ENCODE peak calls at places on chromosomes 3 and 15, in five cellular contexts. One of them, this sample, is unnamed.

GRCh38 chr3:127697531-127698240 is 24.9 kb downstream of the ABTB1 start:
- DNase-seq in astrocyte: peak; percentile 70
- DNase-seq in neural crest cell: peak; percentile 47
- DNase-seq in fibroblast of lung: peak; percentile 78
- DNase-seq in A673: peak; percentile 92
- DNase-seq in this sample: no peak

GRCh38 chr15:94844533-94845390 is 613.4 kb downstream of the MCTP2 start:
- DNase-seq in astrocyte: peak; percentile 45
- DNase-seq in neural crest cell: peak; percentile 59
- DNase-seq in A673: peak; percentile 62
- DNase-seq in fibroblast of lung: peak; percentile 59
- DNase-seq in this sample: no peak

GRCh38 chr15:75577401-75578205 is 1.5 kb downstream of the PTPN9 start:
- DNase-seq in astrocyte: no peak
- DNase-seq in fibroblast of lung: peak; percentile 26
- DNase-seq in A673: no peak
- DNase-seq in neural crest cell: no peak
- DNase-seq in this sample: no peak

GRCh38 chr3:126211569-126211968 is 31.2 kb upstream of the ALDH1L1 start:
- DNase-seq in astrocyte: no peak
- DNase-seq in A673: no peak
- DNase-seq in neural crest cell: no peak
- DNase-seq in fibroblast of lung: no peak
- DNase-seq in this sample: no peak

GRCh38 chr15:49235446-49236207 is 65.6 kb downstream of the GALK2 start:
- DNase-seq in A673: peak; percentile 84
- DNase-seq in astrocyte: peak; percentile 71
- DNase-seq in fibroblast of lung: peak; percentile 76
- DNase-seq in neural crest cell: peak; percentile 53
- DNase-seq in this sample: no peak

GRCh38 chr3:58647661-58648141 is 18.9 kb downstream of the FAM3D start:
- DNase-seq in neural crest cell: no peak
- DNase-seq in astrocyte: no peak
- DNase-seq in A673: no peak
- DNase-seq in fibroblast of lung: no peak
- DNase-seq in this sample: no peak

GRCh38 chr15:101272584-101272983 is 4.7 kb downstream of the SELENOS start:
- DNase-seq in A673: no peak
- DNase-seq in astrocyte: no peak
- DNase-seq in fibroblast of lung: no peak
- DNase-seq in neural crest cell: no peak
- DNase-seq in this sample: no peak

GRCh38 chr3:126287536-126288181 is 69.5 kb downstream of the KLF15 start:
- DNase-seq in A673: peak; percentile 98
- DNase-seq in neural crest cell: peak; percentile 62
- DNase-seq in astrocyte: peak; percentile 42
- DNase-seq in fibroblast of lung: peak; percentile 59
- DNase-seq in this sample: no peak

GRCh38 chr3:13301295-13301987 is 118.7 kb downstream of the NUP210 start:
- DNase-seq in neural crest cell: no peak
- DNase-seq in astrocyte: peak; percentile 79
- DNase-seq in fibroblast of lung: peak; percentile 83
- DNase-seq in A673: peak; percentile 63
- DNase-seq in this sample: no peak

GRCh38 chr3:25047058-25047457 is 381.0 kb upstream of the RARB start:
- DNase-seq in fibroblast of lung: peak; percentile 19
- DNase-seq in A673: no peak
- DNase-seq in astrocyte: no peak
- DNase-seq in neural crest cell: no peak
- DNase-seq in this sample: no peak

GRCh38 chr3:127443581-127444375 is 146.8 kb downstream of the TPRA1 start:
- DNase-seq in astrocyte: no peak
- DNase-seq in A673: no peak
- DNase-seq in neural crest cell: no peak
- DNase-seq in fibroblast of lung: no peak
- DNase-seq in this sample: peak; percentile 70

GRCh38 chr3:194675081-194675640 is 3.2 kb upstream of the LSG1 start:
- DNase-seq in A673: no peak
- DNase-seq in fibroblast of lung: peak; percentile 56
- DNase-seq in astrocyte: peak; percentile 42
- DNase-seq in neural crest cell: no peak
- DNase-seq in this sample: no peak

GRCh38 chr3:184156522-184156955 is 1.4 kb downstream of the DVL3 start:
- DNase-seq in astrocyte: peak; percentile 36
- DNase-seq in fibroblast of lung: peak; percentile 61
- DNase-seq in neural crest cell: no peak
- DNase-seq in A673: peak; percentile 64
- DNase-seq in this sample: peak; percentile 68

GRCh38 chr3:8486945-8487344 is 14.7 kb upstream of the LMCD1 start:
- DNase-seq in neural crest cell: no peak
- DNase-seq in astrocyte: no peak
- DNase-seq in fibroblast of lung: peak; percentile 42
- DNase-seq in A673: no peak
- DNase-seq in this sample: no peak

GRCh38 chr3:71451812-71452211 is 131.7 kb downstream of the FOXP1 start:
- DNase-seq in astrocyte: no peak
- DNase-seq in A673: no peak
- DNase-seq in fibroblast of lung: no peak
- DNase-seq in neural crest cell: no peak
- DNase-seq in this sample: no peak

GRCh38 chr3:121111914-121112612 is 204.1 kb downstream of the STXBP5L start:
- DNase-seq in fibroblast of lung: no peak
- DNase-seq in astrocyte: no peak
- DNase-seq in A673: peak; percentile 17
- DNase-seq in neural crest cell: no peak
- DNase-seq in this sample: no peak

GRCh38 chr15:93428807-93429351 is 339.9 kb upstream of the RGMA start:
- DNase-seq in neural crest cell: no peak
- DNase-seq in fibroblast of lung: no peak
- DNase-seq in astrocyte: no peak
- DNase-seq in A673: peak; percentile 77
- DNase-seq in this sample: no peak

GRCh38 chr15:91515188-91515754 is 338.2 kb upstream of the SLCO3A1 start:
- DNase-seq in astrocyte: peak; percentile 86
- DNase-seq in A673: peak; percentile 73
- DNase-seq in fibroblast of lung: peak; percentile 92
- DNase-seq in neural crest cell: no peak
- DNase-seq in this sample: no peak

GRCh38 chr3:119346076-119346496 is 51.9 kb downstream of the ARHGAP31 start:
- DNase-seq in fibroblast of lung: no peak
- DNase-seq in astrocyte: no peak
- DNase-seq in A673: no peak
- DNase-seq in neural crest cell: no peak
- DNase-seq in this sample: no peak

GRCh38 chr3:111737712-111738097 is 121.4 kb upstream of the PHLDB2 start:
- DNase-seq in astrocyte: peak; percentile 100
- DNase-seq in A673: no peak
- DNase-seq in neural crest cell: no peak
- DNase-seq in fibroblast of lung: peak; percentile 100
- DNase-seq in this sample: no peak

GRCh38 chr3:181755959-181756358 is 44.2 kb downstream of the SOX2 start:
- DNase-seq in A673: no peak
- DNase-seq in fibroblast of lung: no peak
- DNase-seq in neural crest cell: no peak
- DNase-seq in astrocyte: no peak
- DNase-seq in this sample: no peak

GRCh38 chr3:168648321-168648720 is 552.6 kb upstream of the GOLIM4 start:
- DNase-seq in astrocyte: no peak
- DNase-seq in A673: no peak
- DNase-seq in fibroblast of lung: no peak
- DNase-seq in neural crest cell: no peak
- DNase-seq in this sample: no peak
- TF ChIP-seq CTCF in astrocyte: no peak
- TF ChIP-seq CTCF in A673: no peak
- TF ChIP-seq CTCF in fibroblast of lung: no peak
- TF ChIP-seq CTCF in neural crest cell: no peak
- TF ChIP-seq CTCF in this sample: no peak

GRCh38 chr15:85008474-85009260 is 27.0 kb downstream of the PDE8A start:
- DNase-seq in A673: no peak
- DNase-seq in fibroblast of lung: no peak
- DNase-seq in astrocyte: no peak
- DNase-seq in neural crest cell: no peak
- DNase-seq in this sample: no peak

GRCh38 chr15:85010114-85010471 is 28.4 kb downstream of the PDE8A start:
- DNase-seq in A673: peak; percentile 15
- DNase-seq in fibroblast of lung: no peak
- DNase-seq in astrocyte: no peak
- DNase-seq in neural crest cell: no peak
- DNase-seq in this sample: no peak

GRCh38 chr15:85009435-85009834 is 27.8 kb downstream of the PDE8A start:
- DNase-seq in A673: no peak
- DNase-seq in fibroblast of lung: no peak
- DNase-seq in neural crest cell: no peak
- DNase-seq in astrocyte: no peak
- DNase-seq in this sample: no peak

GRCh38 chr15:85011210-85011571 is 29.5 kb downstream of the PDE8A start:
- DNase-seq in astrocyte: no peak
- DNase-seq in fibroblast of lung: no peak
- DNase-seq in A673: no peak
- DNase-seq in neural crest cell: no peak
- DNase-seq in this sample: no peak

GRCh38 chr15:85010472-85011209 is 29.0 kb downstream of the PDE8A start:
- DNase-seq in astrocyte: no peak
- DNase-seq in neural crest cell: no peak
- DNase-seq in fibroblast of lung: no peak
- DNase-seq in A673: peak; percentile 71
- DNase-seq in this sample: no peak
- TF ChIP-seq CTCF in astrocyte: no peak
- TF ChIP-seq CTCF in neural crest cell: peak; percentile 63
- TF ChIP-seq CTCF in fibroblast of lung: no peak
- TF ChIP-seq CTCF in A673: peak; percentile 57
- TF ChIP-seq CTCF in this sample: no peak

DNA sequence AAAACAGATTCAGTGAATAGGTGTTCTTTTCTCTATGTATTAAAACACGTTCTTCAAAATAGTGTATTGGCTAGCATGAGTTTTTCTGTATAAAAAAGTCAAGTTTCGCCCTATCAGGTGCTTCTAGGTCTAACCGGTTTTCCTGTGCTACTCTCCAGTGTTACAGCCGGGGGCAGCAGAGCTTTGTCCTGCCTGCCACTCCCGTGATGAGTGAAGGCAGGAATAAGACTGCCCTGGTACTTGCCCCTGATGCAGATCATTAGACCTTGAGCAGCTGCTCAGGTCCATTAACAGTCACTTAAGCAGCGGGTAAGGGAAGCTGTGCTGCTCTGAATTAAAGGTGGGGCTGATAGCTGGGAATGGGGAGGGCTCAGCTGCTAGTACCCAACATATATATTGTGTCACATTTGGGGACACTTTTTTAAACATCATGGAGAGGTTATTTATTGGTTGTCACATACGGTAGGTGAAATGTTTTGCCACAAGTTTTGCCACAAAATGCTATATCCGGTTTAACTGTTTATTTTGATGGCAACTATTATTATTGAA is 1.3 kb upstream of the UNC13C start:
- DNase-seq in A673: no peak
- DNase-seq in fibroblast of lung: no peak
- DNase-seq in astrocyte: no peak
- DNase-seq in neural crest cell: peak; percentile 7
- DNase-seq in this sample: peak; percentile 15
- TF ChIP-seq CTCF in A673: no peak
- TF ChIP-seq CTCF in fibroblast of lung: no peak
- TF ChIP-seq CTCF in astrocyte: no peak
- TF ChIP-seq CTCF in neural crest cell: peak; percentile 67
- TF ChIP-seq CTCF in this sample: peak; percentile 27

GRCh38 chr3:143753456-143753855 is 94.8 kb downstream of the SLC9A9 start:
- DNase-seq in fibroblast of lung: no peak
- DNase-seq in neural crest cell: no peak
- DNase-seq in astrocyte: no peak
- DNase-seq in A673: no peak
- DNase-seq in this sample: no peak

GRCh38 chr3:143751643-143752178 is 96.6 kb downstream of the SLC9A9 start:
- DNase-seq in neural crest cell: no peak
- DNase-seq in astrocyte: no peak
- DNase-seq in fibroblast of lung: no peak
- DNase-seq in A673: no peak
- DNase-seq in this sample: no peak

GRCh38 chr3:143754090-143754489 is 94.2 kb downstream of the SLC9A9 start:
- DNase-seq in astrocyte: no peak
- DNase-seq in A673: no peak
- DNase-seq in fibroblast of lung: no peak
- DNase-seq in neural crest cell: no peak
- DNase-seq in this sample: no peak

GRCh38 chr3:143750856-143751255 is 97.4 kb downstream of the SLC9A9 start:
- DNase-seq in neural crest cell: no peak
- DNase-seq in fibroblast of lung: no peak
- DNase-seq in A673: peak; percentile 21
- DNase-seq in astrocyte: no peak
- DNase-seq in this sample: no peak

DNA sequence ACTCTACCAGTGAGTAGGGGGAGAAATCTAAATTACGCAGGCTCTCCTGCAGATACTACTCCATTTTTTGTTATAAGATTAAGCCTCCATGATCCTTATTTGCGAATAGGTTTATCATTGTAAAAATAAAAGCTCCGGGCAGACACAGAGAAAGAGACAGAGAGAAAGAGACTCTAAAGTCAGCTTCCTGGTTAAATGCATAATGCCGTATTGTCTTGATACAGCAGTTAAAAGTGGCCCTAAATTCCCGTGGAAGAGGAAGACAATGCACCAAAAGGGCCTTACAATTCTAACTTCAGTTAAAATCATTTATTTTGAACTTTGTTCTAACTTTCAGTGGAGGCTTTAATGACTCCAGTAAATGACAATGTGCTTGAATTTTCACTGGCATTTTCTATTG is 98.3 kb downstream of the SLC9A9 start:
- DNase-seq in neural crest cell: no peak
- DNase-seq in fibroblast of lung: no peak
- DNase-seq in A673: no peak
- DNase-seq in astrocyte: no peak
- DNase-seq in this sample: no peak
- TF ChIP-seq CTCF in neural crest cell: no peak
- TF ChIP-seq CTCF in fibroblast of lung: no peak
- TF ChIP-seq CTCF in A673: no peak
- TF ChIP-seq CTCF in astrocyte: no peak
- TF ChIP-seq CTCF in this sample: no peak

GRCh38 chr15:78415284-78415683 is 22.7 kb upstream of the IREB2 start:
- DNase-seq in astrocyte: peak; percentile 12
- DNase-seq in fibroblast of lung: peak; percentile 18
- DNase-seq in neural crest cell: no peak
- DNase-seq in A673: peak; percentile 59
- DNase-seq in this sample: no peak
- TF ChIP-seq CTCF in astrocyte: peak; percentile 50
- TF ChIP-seq CTCF in fibroblast of lung: peak; percentile 10
- TF ChIP-seq CTCF in neural crest cell: peak; percentile 60
- TF ChIP-seq CTCF in A673: peak; percentile 57
- TF ChIP-seq CTCF in this sample: peak; percentile 38

GRCh38 chr3:196524527-196524926 is 9.4 kb upstream of the SMCO1 start:
- DNase-seq in astrocyte: no peak
- DNase-seq in neural crest cell: no peak
- DNase-seq in fibroblast of lung: no peak
- DNase-seq in A673: peak; percentile 50
- DNase-seq in this sample: no peak
- TF ChIP-seq CTCF in astrocyte: no peak
- TF ChIP-seq CTCF in neural crest cell: no peak
- TF ChIP-seq CTCF in fibroblast of lung: no peak
- TF ChIP-seq CTCF in A673: peak; percentile 38
- TF ChIP-seq CTCF in this sample: peak; percentile 11